ENCODE peak calls at places on chromosomes 4 and X, in nine cellular contexts. Z is heart right ventricle, T is glutamatergic neuron, Q is MCF 10A, M is cardiac fibroblast, C is lower lobe of right lung, X is IMR-90, G is A549, W is omental fat pad. P is an unnamed sample.

GRCh38 chr4:71415491-71415890 is 76.7 kb downstream of the SLC4A4 start:
- DNase-seq in Z (no peak), T (no peak), Q (no peak), M (no peak), C (no peak), X (peak; percentile 68), G (no peak), W (no peak), P (no peak)

GRCh38 chr4:24743931-24744330 is 51.4 kb upstream of the SOD3 start:
- DNase-seq in Z (no peak), T (no peak), Q (no peak), M (no peak), C (no peak), X (peak; percentile 4), G (no peak), W (no peak), P (no peak)

GRCh38 chrX:15293471-15293870 is 22.0 kb downstream of the ASB11 start:
- DNase-seq in Z (no peak), T (no peak), Q (no peak), M (no peak), C (no peak), X (no peak), G (no peak), W (no peak), P (no peak)

GRCh38 chrX:45344597-45344996 is 143.9 kb upstream of the DIPK2B start:
- DNase-seq in Z (no peak), T (no peak), Q (no peak), M (peak; percentile 63), C (no peak), X (peak; percentile 81), G (no peak), W (no peak), P (no peak)

GRCh38 chr4:182730791-182731190 is 186.4 kb downstream of the DCTD start:
- DNase-seq in Z (no peak), T (no peak), Q (no peak), M (no peak), C (no peak), X (no peak), G (no peak), W (no peak), P (no peak)

GRCh38 chr4:126748736-126749135 is 884.0 kb upstream of the INTU start:
- DNase-seq in Z (no peak), T (no peak), Q (no peak), M (no peak), C (no peak), X (peak; percentile 72), G (no peak), W (no peak), P (no peak)

GRCh38 chr4:34182346-34182745 is 2062.0 kb downstream of the ARAP2 start:
- DNase-seq in Z (no peak), T (no peak), Q (peak; percentile 59), M (peak; percentile 89), C (no peak), X (peak; percentile 52), G (no peak), W (no peak), P (no peak)

GRCh38 chr4:56468097-56468422 is 643 bp downstream of the SRP72 start:
- DNase-seq in Z (no peak), T (no peak), Q (peak; percentile 70), M (peak; percentile 38), C (no peak), X (peak; percentile 35), G (peak; percentile 21), W (no peak), P (peak; percentile 19)

GRCh38 chr4:55675196-55675793 is 39.2 kb upstream of the NMU start:
- DNase-seq in Z (no peak), T (peak; percentile 22), Q (no peak), M (no peak), C (no peak), X (no peak), G (no peak), W (no peak), P (no peak)

GRCh38 chr4:186719925-186720694 is 3.5 kb downstream of the FAT1 start:
- DNase-seq in Z (no peak), T (no peak), Q (peak; percentile 67), M (peak; percentile 70), C (no peak), X (no peak), G (no peak), W (no peak), P (no peak)
- TF ChIP-seq CTCF in Z (peak; percentile 43), T (peak; percentile 70), Q (peak; percentile 49), M (peak; percentile 55), C (peak; percentile 30), X (peak; percentile 39), G (peak; percentile 35), W (no peak), P (no peak)

GRCh38 chrX:13698432-13698831 is 9.5 kb downstream of the RAB9A start:
- DNase-seq in Z (no peak), T (no peak), Q (no peak), M (no peak), C (no peak), X (no peak), G (no peak), W (no peak), P (no peak)
- TF ChIP-seq CTCF in Z (no peak), T (no peak), Q (no peak), M (no peak), C (no peak), X (no peak), G (no peak), W (no peak), P (no peak)

DNA sequence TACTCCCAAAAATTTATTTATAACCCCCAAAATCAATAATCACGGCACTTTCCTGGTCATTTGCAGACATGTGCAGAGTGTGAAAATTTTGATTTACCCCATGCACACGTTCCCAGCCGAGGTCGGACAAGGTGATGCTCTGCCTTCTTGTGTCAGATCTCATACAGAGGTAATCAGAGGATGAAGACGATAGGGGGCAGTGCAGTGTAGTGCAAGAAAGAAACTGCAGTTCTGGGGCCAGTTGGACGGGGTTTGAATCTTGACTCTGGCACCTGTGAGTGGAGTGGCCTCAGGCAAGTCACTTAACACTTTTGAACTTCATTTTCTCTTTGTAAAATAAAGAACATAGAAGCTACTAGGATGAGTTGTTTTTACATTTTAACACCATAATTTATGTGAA is 88.4 kb downstream of the FRMPD3 start:
- DNase-seq in Z (peak; percentile 10), T (no peak), Q (peak; percentile 64), M (peak; percentile 61), C (no peak), X (peak; percentile 50), G (peak; percentile 21), W (no peak), P (peak; percentile 21)
- TF ChIP-seq CTCF in Z (peak; percentile 35), T (peak; percentile 21), Q (peak; percentile 50), M (peak; percentile 61), C (peak; percentile 35), X (peak; percentile 59), G (peak; percentile 59), W (no peak), P (peak; percentile 31)

DNA sequence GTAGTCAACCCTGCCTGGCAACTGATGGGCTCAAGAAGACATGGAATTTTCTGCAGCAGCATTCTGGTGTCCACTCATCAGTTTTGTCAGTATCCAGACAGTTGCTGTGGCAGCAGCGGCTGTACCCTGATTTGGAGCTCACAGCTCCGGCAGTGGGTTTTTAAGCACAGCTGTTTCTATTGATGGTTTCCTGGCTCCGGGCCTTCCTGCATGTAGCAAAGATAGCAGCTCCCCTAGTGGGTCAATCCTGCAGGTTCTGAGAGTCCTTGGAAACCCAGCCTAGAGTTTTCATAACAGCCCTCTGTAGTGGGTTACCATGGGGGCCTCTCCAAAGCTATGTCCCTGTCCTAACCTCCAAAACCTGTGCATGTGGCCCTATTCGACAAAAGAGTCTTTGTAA is 84.0 kb upstream of the ATP6AP2 start:
- DNase-seq in Z (peak; percentile 8), T (peak; percentile 14), Q (no peak), M (peak; percentile 33), C (no peak), X (peak; percentile 29), G (no peak), W (no peak), P (no peak)
- TF ChIP-seq CTCF in Z (peak; percentile 37), T (no peak), Q (no peak), M (peak; percentile 13), C (no peak), X (no peak), G (no peak), W (no peak), P (no peak)

P was measured in nephron progenitor cell.